ENCODE peak calls at places on chromosomes 13 and 19, in five cellular contexts. Z is CD4-positive, alpha-beta T cell; Y is HAP-1; A is uterus; K is sigmoid colon. L is an unnamed sample. For H3K9me3, the result is how much of the 10 kb centered on the place peaks cover.

GRCh38 chr13:113924184-113924583 is 49.7 kb downstream of the C13orf46 start:
- DNase-seq in Z (no peak), Y (no peak), K (no peak), A (no peak), L (no peak)

GRCh38 chr13:40189426-40189825 is 477.0 kb downstream of the FOXO1 start:
- DNase-seq in Z (peak), K (no peak), A (no peak), Y (no peak), L (no peak)

GRCh38 chr19:32691952-32692726 is 518 bp downstream of the NUDT19 start:
- DNase-seq in Z (peak), K (peak), A (peak), Y (peak), L (peak)

GRCh38 chr19:2327773-2328400 is 499 bp downstream of the LSM7 start:
- DNase-seq in A (no peak), Y (peak), K (no peak), Z (peak), L (no peak)

GRCh38 chr13:89294115-89294867 is 1623.1 kb downstream of the SLITRK5 start:
- DNase-seq in K (no peak), Y (no peak), A (no peak), Z (no peak), L (no peak)

GRCh38 chr19:1568320-1569019 is at the start of gene MEX3D:
- DNase-seq in K (peak), A (peak), Z (peak), Y (peak), L (peak)

GRCh38 chr19:23527797-23528196 is 132.5 kb upstream of the ZNF91 start:
- DNase-seq in Z (no peak), K (no peak), Y (no peak), A (no peak), L (no peak)

GRCh38 chr19:4597975-4598671 is 38.6 kb upstream of the SEMA6B start:
- DNase-seq in K (no peak), A (no peak), Y (peak), Z (peak), L (peak)

GRCh38 chr13:66353664-66354063 is 876.5 kb downstream of the PCDH9 start:
- DNase-seq in Y (no peak), K (no peak), A (no peak), Z (no peak), L (no peak)

GRCh38 chr13:72437458-72437857 is 290.0 kb downstream of the MZT1 start:
- DNase-seq in A (no peak), Z (no peak), K (no peak), Y (no peak), L (no peak)

GRCh38 chr19:36256853-36257511 is 42.1 kb downstream of the ZNF146 start:
- DNase-seq in A (no peak), K (no peak), Z (no peak), Y (no peak), L (no peak)

GRCh38 chr13:104567114-104567513 is 1500.9 kb upstream of the SLC10A2 start:
- DNase-seq in K (no peak), Z (no peak), A (no peak), Y (no peak), L (no peak)

GRCh38 chr19:41586064-41586463 is 10.1 kb downstream of the CEACAM21 start:
- DNase-seq in Z (no peak), Y (no peak), K (no peak), A (no peak), L (no peak)

GRCh38 chr13:100658363-100658762 is 16.2 kb downstream of the TMTC4 start:
- DNase-seq in K (no peak), A (no peak), Z (no peak), Y (no peak), L (no peak)

GRCh38 chr19:46967578-46968018 is 52.0 kb upstream of the NPAS1 start:
- DNase-seq in A (peak), Y (no peak), Z (no peak), K (no peak), L (no peak)

GRCh38 chr19:3798137-3798536 is 12.0 kb upstream of the MATK start:
- DNase-seq in A (no peak), Y (no peak), K (no peak), Z (no peak), L (no peak)

GRCh38 chr13:101739382-101740178 is 287.1 kb downstream of the ITGBL1 start:
- DNase-seq in Y (no peak), A (no peak), K (no peak), Z (no peak), L (no peak)

GRCh38 chr19:50328257-50329145 is 676 bp downstream of the KCNC3 start:
- DNase-seq in A (no peak), Y (peak), Z (no peak), K (no peak), L (no peak)

GRCh38 chr19:54739587-54740497 is 1.5 kb downstream of the KIR2DL3 start:
- DNase-seq in K (no peak), Y (no peak), A (no peak), Z (no peak), L (no peak)
- H3K9me3 ChIP-seq in K (under half), Y (under half), A (under half), Z (under half), L (under half)

GRCh38 chr19:58009301-58009665 is 6.7 kb upstream of the ZNF606 start:
- DNase-seq in Z (no peak), K (no peak), A (no peak), Y (no peak), L (no peak)
- H3K9me3 ChIP-seq in Z (half or more), K (half or more), A (under half), Y (under half), L (under half)

DNA sequence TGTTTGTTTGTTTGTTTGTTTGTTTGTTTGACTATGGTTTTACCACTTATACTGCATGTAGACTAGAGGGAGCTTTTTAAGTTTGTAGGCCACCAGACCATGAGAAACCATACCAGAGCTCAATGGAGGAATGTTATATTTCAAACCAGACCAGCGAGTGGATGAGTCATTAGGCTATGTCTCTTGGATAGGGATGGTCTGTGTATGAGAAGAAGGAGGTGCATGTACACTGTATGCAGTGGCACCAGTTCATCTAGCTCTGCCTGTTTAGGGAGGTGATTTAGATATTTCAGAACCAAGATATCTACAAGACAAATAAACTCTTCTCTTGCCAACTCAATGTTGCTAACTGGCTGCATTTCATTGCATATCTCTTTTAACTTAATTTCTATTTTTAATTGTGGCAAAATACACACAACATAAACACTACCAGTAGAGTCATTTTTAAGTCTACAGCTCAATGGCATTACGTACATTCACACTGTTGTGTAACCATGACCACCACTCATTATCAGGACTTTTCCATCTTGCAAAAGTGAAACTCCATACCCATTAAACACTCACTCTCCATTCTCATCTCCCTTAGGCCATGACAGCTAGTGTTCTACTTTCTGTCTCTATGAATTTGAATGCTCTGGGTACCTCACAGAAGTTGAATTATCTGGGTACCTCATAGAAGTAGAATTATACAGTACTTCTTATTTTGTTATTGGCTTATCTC is 29.2 kb downstream of the SYDE1 start:
- DNase-seq in Z (no peak), Y (no peak), A (no peak), K (no peak), L (no peak)
- H3K9me3 ChIP-seq in Z (under half), Y (under half), A (under half), K (under half), L (under half)

GRCh38 chr19:51921949-51922348 is 5.3 kb upstream of the ZNF613 start:
- DNase-seq in A (no peak), Y (no peak), K (no peak), Z (no peak), L (no peak)
- H3K9me3 ChIP-seq in A (under half), Y (under half), K (under half), Z (half or more), L (under half)

GRCh38 chr19:15776991-15777787 is 10.3 kb upstream of the OR10H5 start:
- DNase-seq in A (no peak), K (peak), Z (no peak), Y (no peak), L (no peak)

GRCh38 chr19:15779756-15780476 is 7.5 kb upstream of the OR10H5 start:
- DNase-seq in A (peak), Z (no peak), K (peak), Y (no peak), L (no peak)

GRCh38 chr19:15781659-15782058 is 5.8 kb upstream of the OR10H5 start:
- DNase-seq in Y (no peak), K (no peak), Z (no peak), A (no peak), L (no peak)

GRCh38 chr19:15780595-15781418 is 6.7 kb upstream of the OR10H5 start:
- DNase-seq in K (peak), Z (no peak), A (peak), Y (no peak), L (no peak)

GRCh38 chr19:15782211-15782610 is 5.2 kb upstream of the OR10H5 start:
- DNase-seq in Y (no peak), Z (no peak), A (no peak), K (no peak), L (no peak)
- H3K9me3 ChIP-seq in Y (under half), Z (under half), A (under half), K (under half), L (under half)

DNA sequence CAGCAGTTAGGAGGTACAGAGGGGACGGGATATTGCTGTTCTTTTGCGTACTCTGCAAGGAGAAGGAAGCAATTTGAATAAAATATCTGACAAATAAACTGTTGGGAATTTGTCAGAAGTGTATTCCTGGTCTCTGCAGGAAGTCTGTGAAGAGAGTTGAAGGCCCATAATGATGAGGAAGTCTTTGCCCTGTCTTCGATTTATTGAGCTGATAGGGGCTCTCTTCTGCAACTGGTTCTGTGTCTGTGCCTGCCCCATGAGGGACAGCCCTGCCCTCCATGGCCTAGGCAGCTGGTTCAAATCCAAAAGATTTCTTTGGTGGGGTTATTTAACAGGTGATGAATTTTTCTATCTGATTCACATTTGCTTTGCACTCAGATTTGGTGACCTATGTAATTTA is 339.7 kb upstream of the EDNRB start:
- DNase-seq in A (no peak), Z (no peak), K (no peak), Y (no peak), L (no peak)
- H3K9me3 ChIP-seq in A (under half), Z (under half), K (under half), Y (under half), L (under half)

L was measured in T-helper 17 cell.